ENCODE peak calls at places on chromosomes 13 and 19, in six cellular contexts. One of them, this sample, is unnamed.

GRCh38 chr13:63092461-63092860 is 1676.8 kb upstream of the PCDH20 start:
- DNase-seq in fibroblast of mammary gland: no peak
- DNase-seq in fibroblast of villous mesenchyme: no peak
- DNase-seq in stomach: no peak
- DNase-seq in GM23338: no peak
- DNase-seq in H1: no peak
- DNase-seq in this sample: no peak

GRCh38 chr19:37114001-37114400 is 35.8 kb downstream of the ZNF420 start:
- DNase-seq in fibroblast of mammary gland: no peak
- DNase-seq in fibroblast of villous mesenchyme: no peak
- DNase-seq in stomach: no peak
- DNase-seq in GM23338: peak
- DNase-seq in H1: no peak
- DNase-seq in this sample: no peak

GRCh38 chr19:4742717-4743646 is 19.3 kb upstream of the DPP9 start:
- DNase-seq in fibroblast of mammary gland: no peak
- DNase-seq in fibroblast of villous mesenchyme: no peak
- DNase-seq in stomach: no peak
- DNase-seq in GM23338: peak
- DNase-seq in H1: no peak
- DNase-seq in this sample: no peak

GRCh38 chr13:98447130-98447529 is 129.8 kb downstream of the STK24 start:
- DNase-seq in fibroblast of mammary gland: no peak
- DNase-seq in fibroblast of villous mesenchyme: no peak
- DNase-seq in stomach: no peak
- DNase-seq in GM23338: no peak
- DNase-seq in H1: no peak
- DNase-seq in this sample: no peak

GRCh38 chr13:110944121-110944967 is 29.5 kb upstream of the ANKRD10 start:
- DNase-seq in fibroblast of mammary gland: peak
- DNase-seq in fibroblast of villous mesenchyme: peak
- DNase-seq in stomach: peak
- DNase-seq in GM23338: peak
- DNase-seq in H1: no peak
- DNase-seq in this sample: no peak

GRCh38 chr13:46552888-46553520 is at the start of gene LRCH1:
- DNase-seq in fibroblast of mammary gland: peak
- DNase-seq in fibroblast of villous mesenchyme: peak
- DNase-seq in stomach: peak
- DNase-seq in GM23338: peak
- DNase-seq in H1: no peak
- DNase-seq in this sample: peak

GRCh38 chr13:110902370-110902769 is 12.5 kb downstream of the ANKRD10 start:
- DNase-seq in fibroblast of mammary gland: no peak
- DNase-seq in fibroblast of villous mesenchyme: no peak
- DNase-seq in stomach: no peak
- DNase-seq in GM23338: no peak
- DNase-seq in H1: no peak
- DNase-seq in this sample: no peak

GRCh38 chr13:113793718-113794085 is 34.7 kb downstream of the TMEM255B start:
- DNase-seq in fibroblast of mammary gland: no peak
- DNase-seq in fibroblast of villous mesenchyme: no peak
- DNase-seq in stomach: no peak
- DNase-seq in GM23338: no peak
- DNase-seq in H1: no peak
- DNase-seq in this sample: no peak

GRCh38 chr13:113411216-113412023 is 41.9 kb downstream of the ADPRHL1 start:
- DNase-seq in fibroblast of mammary gland: peak
- DNase-seq in fibroblast of villous mesenchyme: peak
- DNase-seq in stomach: no peak
- DNase-seq in GM23338: no peak
- DNase-seq in H1: no peak
- DNase-seq in this sample: no peak

GRCh38 chr13:98784666-98785065 is 32.2 kb upstream of the SLC15A1 start:
- DNase-seq in fibroblast of mammary gland: no peak
- DNase-seq in fibroblast of villous mesenchyme: no peak
- DNase-seq in stomach: no peak
- DNase-seq in GM23338: no peak
- DNase-seq in H1: no peak
- DNase-seq in this sample: no peak

GRCh38 chr19:1254081-1254527 is 5.7 kb downstream of the MIDN start:
- DNase-seq in fibroblast of mammary gland: peak
- DNase-seq in fibroblast of villous mesenchyme: peak
- DNase-seq in stomach: no peak
- DNase-seq in GM23338: no peak
- DNase-seq in H1: no peak
- DNase-seq in this sample: no peak

GRCh38 chr13:84279166-84279565 is 396.9 kb upstream of the SLITRK1 start:
- DNase-seq in fibroblast of mammary gland: no peak
- DNase-seq in fibroblast of villous mesenchyme: no peak
- DNase-seq in stomach: no peak
- DNase-seq in GM23338: no peak
- DNase-seq in H1: no peak
- DNase-seq in this sample: no peak

GRCh38 chr19:51469162-51469561 is 9.2 kb upstream of the CEACAM18 start:
- DNase-seq in fibroblast of mammary gland: no peak
- DNase-seq in fibroblast of villous mesenchyme: no peak
- DNase-seq in stomach: peak
- DNase-seq in GM23338: no peak
- DNase-seq in H1: no peak
- DNase-seq in this sample: no peak

GRCh38 chr19:10395436-10395835 is 7.9 kb downstream of the CDC37 start:
- DNase-seq in fibroblast of mammary gland: no peak
- DNase-seq in fibroblast of villous mesenchyme: no peak
- DNase-seq in stomach: no peak
- DNase-seq in GM23338: no peak
- DNase-seq in H1: no peak
- DNase-seq in this sample: no peak

GRCh38 chr13:30355405-30355741 is 48.0 kb upstream of the KATNAL1 start:
- DNase-seq in fibroblast of mammary gland: no peak
- DNase-seq in fibroblast of villous mesenchyme: no peak
- DNase-seq in stomach: peak
- DNase-seq in GM23338: peak
- DNase-seq in H1: no peak
- DNase-seq in this sample: peak

GRCh38 chr19:38034153-38034835 is 127.3 kb downstream of the SIPA1L3 start:
- DNase-seq in fibroblast of mammary gland: peak
- DNase-seq in fibroblast of villous mesenchyme: peak
- DNase-seq in stomach: no peak
- DNase-seq in GM23338: no peak
- DNase-seq in H1: no peak
- DNase-seq in this sample: no peak

GRCh38 chr13:73960474-73960873 is 173.7 kb downstream of the KLF12 start:
- DNase-seq in fibroblast of mammary gland: no peak
- DNase-seq in fibroblast of villous mesenchyme: no peak
- DNase-seq in stomach: no peak
- DNase-seq in GM23338: no peak
- DNase-seq in H1: no peak
- DNase-seq in this sample: no peak
- TF ChIP-seq CTCF in fibroblast of mammary gland: no peak
- TF ChIP-seq CTCF in fibroblast of villous mesenchyme: no peak
- TF ChIP-seq CTCF in stomach: no peak
- TF ChIP-seq CTCF in GM23338: no peak
- TF ChIP-seq CTCF in H1: no peak
- TF ChIP-seq CTCF in this sample: no peak

GRCh38 chr19:17948967-17949930 is 16.4 kb downstream of the CCDC124 start:
- DNase-seq in fibroblast of mammary gland: no peak
- DNase-seq in fibroblast of villous mesenchyme: no peak
- DNase-seq in stomach: no peak
- DNase-seq in GM23338: no peak
- DNase-seq in H1: no peak
- DNase-seq in this sample: no peak

GRCh38 chr19:17948474-17948966 is 15.7 kb downstream of the CCDC124 start:
- DNase-seq in fibroblast of mammary gland: no peak
- DNase-seq in fibroblast of villous mesenchyme: no peak
- DNase-seq in stomach: no peak
- DNase-seq in GM23338: peak
- DNase-seq in H1: no peak
- DNase-seq in this sample: no peak

GRCh38 chr19:17949956-17950309 is 17.0 kb upstream of the KCNN1 start:
- DNase-seq in fibroblast of mammary gland: no peak
- DNase-seq in fibroblast of villous mesenchyme: no peak
- DNase-seq in stomach: no peak
- DNase-seq in GM23338: peak
- DNase-seq in H1: no peak
- DNase-seq in this sample: no peak

GRCh38 chr19:17946965-17947784 is 14.4 kb downstream of the CCDC124 start:
- DNase-seq in fibroblast of mammary gland: no peak
- DNase-seq in fibroblast of villous mesenchyme: no peak
- DNase-seq in stomach: no peak
- DNase-seq in GM23338: peak
- DNase-seq in H1: no peak
- DNase-seq in this sample: no peak

GRCh38 chr19:17947815-17948473 is 15.1 kb downstream of the CCDC124 start:
- DNase-seq in fibroblast of mammary gland: peak
- DNase-seq in fibroblast of villous mesenchyme: peak
- DNase-seq in stomach: peak
- DNase-seq in GM23338: peak
- DNase-seq in H1: peak
- DNase-seq in this sample: peak
- TF ChIP-seq CTCF in fibroblast of mammary gland: no peak
- TF ChIP-seq CTCF in fibroblast of villous mesenchyme: no peak
- TF ChIP-seq CTCF in stomach: no peak
- TF ChIP-seq CTCF in GM23338: no peak
- TF ChIP-seq CTCF in H1: no peak
- TF ChIP-seq CTCF in this sample: no peak

DNA sequence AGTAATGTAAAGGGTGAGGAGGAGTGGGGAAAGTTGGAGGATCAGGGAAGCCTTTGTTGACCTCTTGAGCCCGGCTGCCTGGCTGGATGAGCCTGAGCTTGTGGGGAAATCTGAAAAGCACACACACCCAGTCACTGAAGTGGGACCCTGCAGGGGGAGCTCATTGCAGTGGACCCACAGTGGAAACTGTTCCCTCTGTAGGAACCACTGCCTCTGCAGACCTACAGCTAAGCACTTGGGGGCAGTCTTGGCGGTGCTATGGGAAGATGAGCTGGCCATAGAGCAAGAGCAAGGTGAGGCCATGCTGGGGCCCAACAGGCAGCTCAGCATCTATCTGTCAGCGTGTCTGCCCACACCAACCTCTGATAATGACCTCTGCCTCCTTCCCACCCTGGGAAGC is 294.8 kb downstream of the TSHZ3 start:
- DNase-seq in fibroblast of mammary gland: peak
- DNase-seq in fibroblast of villous mesenchyme: peak
- DNase-seq in stomach: peak
- DNase-seq in GM23338: peak
- DNase-seq in H1: peak
- DNase-seq in this sample: peak
- TF ChIP-seq CTCF in fibroblast of mammary gland: peak
- TF ChIP-seq CTCF in fibroblast of villous mesenchyme: peak
- TF ChIP-seq CTCF in stomach: no peak
- TF ChIP-seq CTCF in GM23338: peak
- TF ChIP-seq CTCF in H1: peak
- TF ChIP-seq CTCF in this sample: peak

GRCh38 chr19:15252398-15253018 is 20.3 kb upstream of the EPHX3 start:
- DNase-seq in fibroblast of mammary gland: peak
- DNase-seq in fibroblast of villous mesenchyme: peak
- DNase-seq in stomach: no peak
- DNase-seq in GM23338: peak
- DNase-seq in H1: no peak
- DNase-seq in this sample: no peak
- TF ChIP-seq CTCF in fibroblast of mammary gland: peak
- TF ChIP-seq CTCF in fibroblast of villous mesenchyme: peak
- TF ChIP-seq CTCF in stomach: no peak
- TF ChIP-seq CTCF in GM23338: peak
- TF ChIP-seq CTCF in H1: peak
- TF ChIP-seq CTCF in this sample: peak

This sample was measured in progenitor cell of endocrine pancreas.